ENCODE peak calls at places on chromosomes 11 and 22, in seven cellular contexts. P is Peyer's patch, B is tibial artery, X is mammary epithelial cell, I is lung, J is ovary, Q is OCI-LY7. H is an unnamed sample.

GRCh38 chr22:19875531-19876313 is 21.0 kb upstream of the GNB1L start:
- DNase-seq in J (peak; percentile 30), I (no peak), Q (no peak), X (no peak), B (peak; percentile 65), P (peak; percentile 42), H (no peak)

GRCh38 chr11:35347921-35348331 is 71.4 kb downstream of the SLC1A2 start:
- DNase-seq in B (no peak), X (peak; percentile 51), P (no peak), I (no peak), J (no peak), Q (no peak), H (no peak)

GRCh38 chr11:130269544-130269943 is 45.2 kb downstream of the ZBTB44 start:
- DNase-seq in Q (peak; percentile 49), P (no peak), B (no peak), J (no peak), X (no peak), I (no peak), H (no peak)

GRCh38 chr11:46036969-46037368 is 84.3 kb downstream of the PHF21A start:
- DNase-seq in Q (no peak), P (no peak), B (no peak), I (no peak), X (no peak), J (no peak), H (no peak)

GRCh38 chr11:133477263-133477625 is 55.1 kb downstream of the OPCML start:
- DNase-seq in B (no peak), I (no peak), Q (no peak), X (no peak), P (no peak), J (no peak), H (no peak)

GRCh38 chr11:69035959-69036340 is 12.8 kb upstream of the TPCN2 start:
- DNase-seq in Q (no peak), J (peak; percentile 60), B (peak; percentile 89), P (no peak), X (no peak), I (no peak), H (no peak)

GRCh38 chr22:46320166-46320710 is 15.3 kb upstream of the TRMU start:
- DNase-seq in P (no peak), X (no peak), J (no peak), Q (no peak), B (no peak), I (no peak), H (no peak)

GRCh38 chr11:109747839-109748238 is 325.8 kb downstream of the C11orf87 start:
- DNase-seq in Q (no peak), P (no peak), J (no peak), X (no peak), I (no peak), B (no peak), H (no peak)

GRCh38 chr11:83008581-83008923 is 63.1 kb downstream of the RAB30 start:
- DNase-seq in I (no peak), P (no peak), B (no peak), J (no peak), Q (no peak), X (no peak), H (no peak)

GRCh38 chr11:44286268-44286880 is 23.6 kb downstream of the ALX4 start:
- DNase-seq in Q (peak; percentile 57), P (peak; percentile 67), B (no peak), I (peak; percentile 50), X (peak; percentile 44), J (peak; percentile 36), H (no peak)

GRCh38 chr22:28002863-28003565 is 84.0 kb upstream of the PITPNB start:
- DNase-seq in I (no peak), X (peak; percentile 17), J (no peak), B (no peak), P (no peak), Q (no peak), H (no peak)

GRCh38 chr11:33445761-33446161 is 188.6 kb downstream of the HIPK3 start:
- DNase-seq in I (no peak), X (no peak), J (no peak), B (no peak), P (no peak), Q (peak; percentile 71), H (no peak)

GRCh38 chr11:130945945-130946344 is 29.7 kb upstream of the SNX19 start:
- DNase-seq in I (peak; percentile 37), Q (no peak), B (peak; percentile 66), P (no peak), J (no peak), X (peak; percentile 73), H (peak; percentile 51)

GRCh38 chr11:296976-297665 is 2.2 kb downstream of the IFITM5 start:
- DNase-seq in I (no peak), P (peak; percentile 50), J (no peak), Q (no peak), B (peak; percentile 61), X (no peak), H (no peak)

GRCh38 chr11:133533205-133533604 is 904 bp upstream of the OPCML start:
- DNase-seq in P (no peak), J (no peak), B (no peak), Q (no peak), I (no peak), X (no peak), H (no peak)

GRCh38 chr22:19661156-19661555 is 53.1 kb upstream of the SEPTIN5 start:
- DNase-seq in J (no peak), X (no peak), P (no peak), B (no peak), Q (no peak), I (no peak), H (no peak)

GRCh38 chr11:102320166-102320565 is 2.9 kb downstream of the BIRC3 start:
- DNase-seq in B (no peak), X (no peak), I (no peak), P (no peak), Q (peak; percentile 55), J (no peak), H (no peak)

GRCh38 chr11:84526250-84526649 is 1100.9 kb downstream of the DLG2 start:
- DNase-seq in J (no peak), B (no peak), Q (no peak), I (no peak), P (no peak), X (no peak), H (no peak)

GRCh38 chr22:36853407-36854099 is 7.3 kb upstream of the NCF4 start:
- DNase-seq in X (no peak), J (no peak), B (peak; percentile 79), Q (peak; percentile 81), I (peak; percentile 88), P (peak; percentile 84), H (no peak)

GRCh38 chr11:86179646-86180064 is 64.9 kb upstream of the EED start:
- DNase-seq in Q (no peak), I (no peak), P (no peak), X (no peak), J (no peak), B (no peak), H (no peak)

GRCh38 chr11:15969281-15969680 is 387.1 kb downstream of the SOX6 start:
- DNase-seq in Q (no peak), B (peak; percentile 83), I (peak; percentile 49), J (peak; percentile 68), P (peak; percentile 58), X (peak; percentile 87), H (no peak)

DNA sequence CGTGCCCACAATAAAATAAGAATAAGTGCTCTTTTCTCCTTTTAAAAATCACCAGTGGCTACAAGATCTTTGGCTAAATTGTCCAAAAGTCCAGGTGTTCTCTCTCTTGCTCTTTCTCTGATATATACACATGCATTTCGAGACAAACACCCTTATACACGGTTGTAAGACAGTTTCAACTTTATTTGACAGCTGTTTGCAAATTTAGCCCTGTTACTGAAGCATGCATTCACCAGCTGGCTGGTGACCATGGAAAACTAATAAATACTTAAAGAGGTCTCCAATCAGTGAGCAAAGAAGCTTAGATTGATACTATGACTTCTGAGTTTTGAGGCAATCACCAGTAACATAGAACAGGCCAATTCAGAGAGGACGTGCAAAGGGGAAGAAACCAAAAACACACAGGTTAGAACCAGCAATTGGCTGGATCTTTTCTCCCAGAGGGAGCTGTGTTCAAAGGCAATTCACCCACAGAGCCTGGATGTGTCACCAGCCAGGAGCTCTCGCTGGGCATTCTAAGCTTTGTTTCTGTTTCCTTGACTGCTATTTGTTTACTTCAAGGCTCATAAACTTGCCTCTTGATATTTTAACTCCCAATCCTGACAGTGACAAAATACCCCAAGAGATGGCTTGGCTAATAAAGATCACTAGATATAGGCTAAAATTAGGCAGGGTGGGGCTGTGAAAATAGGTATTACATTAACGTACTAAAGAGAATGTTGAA is 113.5 kb upstream of the MTMR2 start:
- DNase-seq in X (peak; percentile 39), I (no peak), Q (no peak), B (no peak), J (no peak), P (no peak), H (no peak)
- TF ChIP-seq CTCF in X (no peak), I (no peak), Q (no peak), B (no peak), J (no peak), P (no peak), H (no peak)

GRCh38 chr11:27718346-27718852 is 18.1 kb upstream of the BDNF start:
- DNase-seq in B (peak; percentile 70), Q (no peak), I (no peak), P (no peak), J (no peak), X (peak; percentile 39), H (no peak)

GRCh38 chr11:27717377-27717776 is 17.1 kb upstream of the BDNF start:
- DNase-seq in P (no peak), I (no peak), X (no peak), J (no peak), B (no peak), Q (no peak), H (no peak)

GRCh38 chr11:27716850-27717249 is 16.6 kb upstream of the BDNF start:
- DNase-seq in J (no peak), X (no peak), I (no peak), Q (no peak), P (no peak), B (no peak), H (no peak)

GRCh38 chr11:27718853-27719574 is 18.8 kb upstream of the BDNF start:
- DNase-seq in J (no peak), I (no peak), B (peak; percentile 65), P (no peak), Q (no peak), X (no peak), H (no peak)

GRCh38 chr11:27717801-27718229 is 17.6 kb upstream of the BDNF start:
- DNase-seq in B (no peak), Q (no peak), I (no peak), P (no peak), X (no peak), J (no peak), H (no peak)
- H3K27ac ChIP-seq in B (peak overlapping the region; percentile 39), Q (no peak overlapping the region), I (no peak overlapping the region), P (no peak overlapping the region), X (no peak overlapping the region), J (no peak overlapping the region), H (no peak overlapping the region)

GRCh38 chr11:126512741-126513715 is 157.5 kb downstream of the ST3GAL4 start:
- DNase-seq in B (no peak), X (no peak), J (no peak), Q (no peak), P (no peak), I (no peak), H (no peak)
- H3K4me3 ChIP-seq in B (no peak overlapping the region), X (no peak overlapping the region), J (no peak overlapping the region), Q (no peak overlapping the region), P (no peak overlapping the region), I (no peak overlapping the region), H (no peak overlapping the region)

DNA sequence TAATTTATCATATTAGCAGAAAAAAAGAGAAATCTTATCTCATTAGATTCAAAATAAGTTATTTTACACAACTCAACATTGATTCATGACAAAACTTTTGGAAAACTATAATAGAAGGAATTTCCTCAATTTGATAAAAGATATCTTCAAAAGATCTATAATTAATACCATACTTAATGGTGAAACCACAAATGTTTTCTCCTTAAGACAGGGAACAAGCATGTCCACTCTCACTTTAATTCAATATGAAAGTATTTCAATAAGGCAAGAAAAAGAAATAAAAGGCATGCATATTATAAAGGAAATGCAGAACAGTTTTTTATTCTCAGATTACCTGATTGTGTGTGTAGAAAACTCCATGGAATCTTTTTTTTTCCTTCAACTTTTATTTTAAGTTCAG is 23.6 kb downstream of the MTNR1B start:
- DNase-seq in I (no peak), B (no peak), Q (no peak), J (no peak), P (no peak), X (no peak), H (no peak)
- TF ChIP-seq CTCF in I (no peak), B (no peak), Q (no peak), J (no peak), P (no peak), X (no peak), H (no peak)

H was measured in thoracic aorta.